ENCODE peak calls at places on chromosomes 6 and 20, in eight cellular contexts. O, R, P, W, Q, F, U and Z are unnamed samples.

GRCh38 chr6:154370545-154370944 is 13.9 kb upstream of the IPCEF1 start:
- DNase-seq in O (no peak), R (no peak), P (no peak), W (no peak), Q (no peak), F (peak), U (peak), Z (no peak)

GRCh38 chr6:16470502-16471221 is 232.3 kb downstream of the GMPR start:
- DNase-seq in O (no peak), R (no peak), P (no peak), W (no peak), Q (no peak), F (no peak), U (no peak), Z (no peak)

GRCh38 chr20:43092689-43093088 is 97.0 kb downstream of the PTPRT start:
- DNase-seq in O (no peak), R (no peak), P (no peak), W (no peak), Q (no peak), F (no peak), U (no peak), Z (no peak)

GRCh38 chr6:37239511-37239910 is 18.1 kb upstream of the TBC1D22B start:
- DNase-seq in O (no peak), R (no peak), P (no peak), W (no peak), Q (no peak), F (no peak), U (no peak), Z (no peak)

GRCh38 chr20:16747291-16747811 is 807 bp upstream of the OTOR start:
- DNase-seq in O (no peak), R (no peak), P (no peak), W (no peak), Q (no peak), F (no peak), U (no peak), Z (no peak)

GRCh38 chr20:44070139-44070900 is 116.7 kb downstream of the JPH2 start:
- DNase-seq in O (no peak), R (no peak), P (no peak), W (no peak), Q (no peak), F (no peak), U (no peak), Z (no peak)

GRCh38 chr20:50691585-50692552 is 527 bp upstream of the RIPOR3 start:
- DNase-seq in O (no peak), R (no peak), P (no peak), W (peak), Q (no peak), F (no peak), U (no peak), Z (no peak)

GRCh38 chr6:7269816-7270215 is 43.2 kb downstream of the SSR1 start:
- DNase-seq in O (no peak), R (no peak), P (no peak), W (no peak), Q (no peak), F (no peak), U (no peak), Z (no peak)

GRCh38 chr6:84466521-84466920 is 239.1 kb upstream of the CEP162 start:
- DNase-seq in O (no peak), R (no peak), P (no peak), W (no peak), Q (no peak), F (no peak), U (peak), Z (no peak)

GRCh38 chr6:142900467-142900961 is 44.5 kb downstream of the HIVEP2 start:
- DNase-seq in O (no peak), R (no peak), P (no peak), W (no peak), Q (no peak), F (no peak), U (no peak), Z (no peak)

GRCh38 chr6:103273048-103273447 is 1586.7 kb downstream of the HACE1 start:
- DNase-seq in O (no peak), R (no peak), P (no peak), W (no peak), Q (no peak), F (no peak), U (peak), Z (no peak)

GRCh38 chr6:156795825-156796224 is 18.6 kb downstream of the ARID1B start:
- DNase-seq in O (no peak), R (no peak), P (no peak), W (no peak), Q (no peak), F (no peak), U (no peak), Z (no peak)

GRCh38 chr6:44224978-44225330 is 1.6 kb downstream of the SLC29A1 start:
- DNase-seq in O (no peak), R (no peak), P (no peak), W (no peak), Q (no peak), F (no peak), U (no peak), Z (no peak)

GRCh38 chr20:64031822-64032314 is 4.1 kb upstream of the C20orf204 start:
- DNase-seq in O (no peak), R (no peak), P (no peak), W (no peak), Q (no peak), F (no peak), U (no peak), Z (no peak)

DNA sequence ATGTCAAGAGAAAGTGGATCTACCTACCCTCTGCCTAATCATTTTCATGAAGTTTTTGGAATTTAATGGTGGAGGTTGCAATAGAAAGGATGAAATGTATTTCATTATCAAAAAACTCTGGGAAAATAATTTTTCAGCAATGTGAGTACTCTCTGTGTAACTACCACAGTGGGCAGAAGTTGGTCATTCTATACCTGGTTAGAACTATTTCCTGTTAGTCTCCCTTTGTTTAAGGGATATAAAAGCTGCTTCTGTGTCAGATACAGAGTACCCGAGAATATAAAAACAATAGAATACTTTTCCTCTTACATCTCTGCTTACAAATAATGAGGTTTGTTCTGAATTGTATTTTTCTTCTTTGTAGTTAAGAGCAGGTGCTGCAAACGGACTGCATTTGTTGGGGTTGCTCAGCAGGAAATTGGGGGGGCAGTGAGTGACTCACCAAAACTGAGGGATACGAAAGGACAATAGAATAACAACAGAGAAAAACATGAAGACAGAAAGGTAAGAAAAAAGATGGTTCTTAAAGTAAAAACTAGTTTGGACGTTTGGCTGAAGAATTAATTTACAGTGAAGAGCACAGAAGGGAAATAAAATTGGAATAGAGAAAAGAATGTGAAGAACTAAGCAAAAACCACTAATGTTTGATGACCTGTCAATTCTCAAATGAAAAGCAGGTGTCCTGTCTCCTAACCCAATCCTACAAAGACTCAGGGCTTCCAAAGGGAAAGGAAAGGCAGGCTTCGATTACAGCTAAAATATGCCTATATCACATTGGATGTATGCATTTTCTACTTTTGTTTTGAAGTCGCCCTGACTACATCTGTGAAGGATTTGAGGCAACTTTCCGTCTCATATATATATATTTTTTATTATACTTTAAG is 703.1 kb downstream of the RFPL4B start:
- DNase-seq in O (no peak), R (no peak), P (no peak), W (no peak), Q (no peak), F (no peak), U (no peak), Z (no peak)
- TF ChIP-seq POLR2AphosphoS5 in O (no peak), R (no peak), P (no peak), W (no peak), Q (no peak), F (no peak), U (no peak), Z (no peak)

GRCh38 chr6:3912366-3913076 is 63.3 kb downstream of the FAM50B start:
- DNase-seq in O (no peak), R (no peak), P (no peak), W (no peak), Q (no peak), F (no peak), U (no peak), Z (no peak)

GRCh38 chr6:3910264-3910663 is 61.1 kb downstream of the FAM50B start:
- DNase-seq in O (peak), R (no peak), P (no peak), W (peak), Q (no peak), F (no peak), U (no peak), Z (no peak)

GRCh38 chr6:3911614-3912336 is 62.6 kb downstream of the FAM50B start:
- DNase-seq in O (peak), R (no peak), P (no peak), W (no peak), Q (peak), F (no peak), U (peak), Z (no peak)

GRCh38 chr6:3908961-3909360 is 59.8 kb downstream of the FAM50B start:
- DNase-seq in O (no peak), R (no peak), P (no peak), W (no peak), Q (no peak), F (no peak), U (no peak), Z (no peak)

DNA sequence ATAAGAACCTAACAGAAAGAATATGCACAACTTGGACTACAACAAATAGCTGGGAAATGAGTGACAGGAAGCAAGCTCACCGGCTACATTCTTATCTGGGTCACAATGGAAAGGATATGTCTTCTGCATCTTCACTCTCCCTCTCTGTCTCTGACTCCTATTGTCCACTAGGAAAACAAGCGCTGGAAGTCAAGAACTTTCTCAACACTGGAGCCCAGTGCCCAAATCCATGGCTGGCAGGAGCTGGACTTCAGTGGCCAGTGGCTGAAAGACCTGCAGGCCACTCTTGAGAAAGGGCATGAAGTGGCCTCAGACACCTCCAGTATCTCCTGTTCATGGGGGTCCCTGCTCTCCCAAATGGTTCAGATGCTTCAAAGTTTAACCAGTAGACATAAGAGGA is 62.0 kb downstream of the FAM50B start:
- DNase-seq in O (no peak), R (no peak), P (no peak), W (no peak), Q (no peak), F (no peak), U (no peak), Z (no peak)
- TF ChIP-seq POLR2A in O (no peak), R (no peak), P (no peak), W (no peak), Q (no peak), F (no peak), U (no peak), Z (no peak)

DNA sequence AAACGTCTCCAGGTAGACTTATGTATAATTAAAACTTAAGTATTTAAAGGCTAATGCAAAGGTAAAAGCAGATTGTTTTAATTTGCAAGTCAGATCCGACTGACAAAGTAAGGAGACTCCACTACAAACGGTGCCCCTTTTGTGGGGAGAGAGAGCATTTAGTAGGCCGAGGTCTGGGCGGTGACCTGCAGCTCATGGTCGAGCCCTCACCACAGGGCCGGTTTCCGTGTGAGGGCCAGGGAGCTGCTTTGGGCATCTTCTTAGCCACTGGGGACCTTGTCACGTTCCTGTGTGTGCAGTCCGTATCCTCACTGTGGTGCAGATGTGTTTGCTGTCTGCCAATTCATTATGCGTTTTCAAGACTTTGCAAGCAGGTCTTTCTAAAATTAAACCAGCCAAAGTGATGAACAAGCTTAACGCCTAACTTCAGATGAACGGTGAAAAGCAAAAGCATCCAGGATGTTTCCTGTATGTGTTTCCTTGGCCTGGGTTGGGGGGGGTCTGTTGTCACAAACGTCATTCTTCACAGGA is 50.0 kb downstream of the CDH4 start:
- DNase-seq in O (peak), R (no peak), P (no peak), W (no peak), Q (no peak), F (no peak), U (no peak), Z (no peak)
- TF ChIP-seq POLR2AphosphoS5 in O (no peak), R (no peak), P (no peak), W (no peak), Q (no peak), F (no peak), U (no peak), Z (no peak)

GRCh38 chr6:104344223-104344622 is 515.5 kb downstream of the HACE1 start:
- DNase-seq in O (no peak), R (no peak), P (no peak), W (no peak), Q (no peak), F (no peak), U (no peak), Z (no peak)
- TF ChIP-seq POLR2A in O (no peak), R (no peak), P (no peak), W (no peak), Q (no peak), F (no peak), U (no peak), Z (no peak)

DNA sequence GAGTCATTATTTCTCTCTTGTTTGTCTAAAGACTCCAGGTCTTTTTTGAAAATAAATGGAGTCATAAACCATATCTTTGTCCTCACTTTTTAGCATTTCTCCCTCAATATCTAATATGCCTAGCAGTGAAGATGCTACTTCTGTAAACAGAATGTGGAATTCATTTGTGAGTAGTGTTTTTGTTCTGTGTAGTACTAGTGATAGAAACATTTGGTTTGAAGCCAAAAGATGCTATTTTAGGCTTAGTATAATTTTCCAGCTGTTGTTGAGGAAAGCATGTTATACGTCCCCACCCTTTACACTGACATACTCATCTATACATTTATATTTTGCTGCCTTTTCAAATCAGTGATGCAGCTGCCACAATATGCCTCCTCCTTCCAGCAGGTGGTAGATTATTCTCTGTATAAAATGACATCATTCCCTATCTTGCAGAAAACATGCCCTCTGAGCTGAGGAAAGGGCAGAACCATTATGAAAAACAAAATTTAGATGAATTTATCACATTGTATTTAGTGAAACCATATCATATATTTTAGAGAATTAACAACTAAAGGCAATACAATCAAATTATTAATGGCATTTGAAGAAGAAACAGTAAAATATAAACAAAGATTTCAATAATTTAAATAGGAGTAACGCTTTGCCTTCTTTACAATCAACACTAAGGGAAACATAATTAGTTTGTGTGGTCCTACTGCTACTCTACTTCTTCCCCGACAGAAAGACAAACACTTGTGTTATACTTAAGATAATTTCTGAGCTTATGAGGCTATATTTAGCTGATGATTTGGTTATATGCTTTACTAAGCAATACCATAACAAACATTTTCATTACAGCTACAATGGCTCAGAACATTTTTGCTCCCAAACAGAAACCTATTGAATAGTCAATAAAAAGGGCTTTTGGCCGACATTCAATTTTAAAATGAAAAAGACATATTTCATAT is 1217.4 kb upstream of the GJE1 start:
- DNase-seq in O (no peak), R (no peak), P (no peak), W (no peak), Q (no peak), F (no peak), U (no peak), Z (no peak)
- TF ChIP-seq POLR2AphosphoS5 in O (no peak), R (no peak), P (no peak), W (no peak), Q (no peak), F (no peak), U (no peak), Z (no peak)

GRCh38 chr20:40980106-40980827 is 48.4 kb upstream of the TOP1 start:
- DNase-seq in O (no peak), R (no peak), P (peak), W (no peak), Q (no peak), F (no peak), U (no peak), Z (no peak)

GRCh38 chr20:40979247-40979646 is 49.4 kb upstream of the TOP1 start:
- DNase-seq in O (no peak), R (no peak), P (no peak), W (no peak), Q (no peak), F (no peak), U (no peak), Z (no peak)

GRCh38 chr20:40977218-40977617 is 51.4 kb upstream of the TOP1 start:
- DNase-seq in O (no peak), R (no peak), P (no peak), W (no peak), Q (no peak), F (no peak), U (no peak), Z (no peak)

GRCh38 chr20:40980828-40981310 is 47.8 kb upstream of the TOP1 start:
- DNase-seq in O (no peak), R (no peak), P (no peak), W (no peak), Q (no peak), F (no peak), U (no peak), Z (no peak)

DNA sequence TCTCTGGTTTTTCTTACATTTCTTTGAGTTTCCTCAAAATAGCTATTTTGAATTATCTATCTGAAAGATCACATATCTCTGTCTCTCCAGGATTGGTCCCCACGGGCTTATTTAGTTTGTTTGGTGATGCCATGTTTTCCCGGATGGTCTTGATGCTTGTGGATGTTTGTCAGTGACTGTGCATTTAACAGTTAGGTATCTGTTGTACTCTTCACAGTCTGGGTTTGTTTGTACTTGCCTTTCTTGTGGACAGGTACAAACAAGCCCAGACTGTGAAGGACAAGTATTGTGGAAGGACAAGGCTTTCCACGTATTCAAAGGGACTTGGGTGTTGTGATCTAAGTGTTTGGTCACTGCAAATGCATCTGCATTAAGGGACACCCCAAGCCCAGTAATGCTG is 49.9 kb upstream of the TOP1 start:
- DNase-seq in O (no peak), R (no peak), P (no peak), W (no peak), Q (no peak), F (no peak), U (no peak), Z (no peak)
- TF ChIP-seq POLR2A in O (no peak), R (no peak), P (no peak), W (no peak), Q (no peak), F (no peak), U (no peak), Z (no peak)

GRCh38 chr6:41638002-41638800 is at the start of gene MDFI:
- DNase-seq in O (peak), R (no peak), P (no peak), W (no peak), Q (no peak), F (no peak), U (no peak), Z (no peak)
- TF ChIP-seq POLR2AphosphoS5 in O (no peak), R (no peak), P (no peak), W (no peak), Q (no peak), F (no peak), U (no peak), Z (no peak)